ENCODE peak calls at places on chromosome X, in eight cellular contexts. G is MM.1S, E is caudate nucleus, O is EL, Y is pons, D is cardiac muscle cell, C is choroid plexus epithelial cell, U is mammary epithelial cell. R is an unnamed sample.

GRCh38 chrX:72062890-72063289 is 68.8 kb downstream of the RTL5 start:
- DNase-seq in E (no peak), O (no peak), G (no peak), C (peak; percentile 15), Y (no peak), D (no peak), U (no peak), R (no peak)

GRCh38 chrX:123570011-123570590 is 162.8 kb downstream of the THOC2 start:
- DNase-seq in U (peak; percentile 1), C (no peak), E (no peak), G (no peak), O (no peak), Y (no peak), D (no peak), R (no peak)

GRCh38 chrX:135596495-135596894 is 76.0 kb downstream of the INTS6L start:
- DNase-seq in G (peak; percentile 34), U (peak; percentile 25), O (peak; percentile 41), D (peak; percentile 61), Y (peak; percentile 20), E (no peak), C (peak; percentile 39), R (peak; percentile 16)

GRCh38 chrX:17633546-17633945 is 103.7 kb upstream of the SCML1 start:
- DNase-seq in G (no peak), Y (no peak), U (no peak), C (no peak), D (no peak), O (no peak), E (no peak), R (no peak)

GRCh38 chrX:71393919-71394318 is 27.8 kb downstream of the TAF1 start:
- DNase-seq in O (no peak), G (no peak), U (no peak), E (no peak), C (no peak), Y (no peak), D (no peak), R (no peak)

GRCh38 chrX:111376897-111377601 is 34.9 kb downstream of the DCX start:
- DNase-seq in Y (no peak), O (no peak), U (no peak), D (peak; percentile 29), E (no peak), C (no peak), G (no peak), R (no peak)

GRCh38 chrX:14064632-14065432 is 35.1 kb upstream of the GEMIN8 start:
- DNase-seq in G (no peak), U (peak; percentile 35), D (no peak), E (no peak), O (no peak), C (peak; percentile 4), Y (no peak), R (peak; percentile 51)

GRCh38 chrX:2928583-2929434 is at the start of gene ARSD:
- DNase-seq in D (peak; percentile 89), Y (peak; percentile 51), G (no peak), C (peak; percentile 91), E (no peak), O (peak; percentile 86), U (peak; percentile 86), R (peak; percentile 86)

GRCh38 chrX:18938710-18939109 is 45.2 kb downstream of the PHKA2 start:
- DNase-seq in G (no peak), Y (no peak), U (no peak), C (peak; percentile 24), O (no peak), D (no peak), E (no peak), R (peak; percentile 12)

GRCh38 chrX:101693476-101693875 is 33.8 kb upstream of the ARMCX2 start:
- DNase-seq in E (no peak), Y (peak; percentile 2), U (no peak), O (no peak), D (no peak), G (peak; percentile 42), C (no peak), R (no peak)

GRCh38 chrX:10447577-10448214 is 172.7 kb downstream of the MID1 start:
- DNase-seq in E (no peak), U (peak; percentile 47), O (peak; percentile 80), D (no peak), C (peak; percentile 52), G (no peak), Y (no peak), R (peak; percentile 53)

GRCh38 chrX:149092179-149092578 is 412.9 kb downstream of the IDS start:
- DNase-seq in E (no peak), C (no peak), O (no peak), U (no peak), D (no peak), Y (no peak), G (no peak), R (no peak)

GRCh38 chrX:120251471-120252011 is 929 bp downstream of the ZBTB33 start:
- DNase-seq in G (peak; percentile 25), O (peak; percentile 24), U (peak; percentile 9), E (no peak), C (peak; percentile 23), D (peak; percentile 16), Y (peak; percentile 24), R (peak; percentile 18)

GRCh38 chrX:56233682-56234081 is 1.5 kb downstream of the KLF8 start:
- DNase-seq in E (no peak), D (peak; percentile 14), U (peak; percentile 81), G (no peak), C (peak; percentile 3), O (no peak), Y (peak; percentile 4), R (no peak)

GRCh38 chrX:17788439-17788838 is 51.1 kb downstream of the SCML1 start:
- DNase-seq in Y (peak; percentile 4), E (no peak), O (peak; percentile 24), D (peak; percentile 42), U (peak; percentile 8), G (peak; percentile 12), C (peak; percentile 69), R (peak; percentile 16)

GRCh38 chrX:56468441-56468840 is 95.0 kb upstream of the UBQLN2 start:
- DNase-seq in C (no peak), E (no peak), G (no peak), D (no peak), Y (no peak), U (no peak), O (no peak), R (no peak)

GRCh38 chrX:133434197-133434820 is 19.0 kb upstream of the GPC4 start:
- DNase-seq in D (no peak), E (no peak), G (no peak), Y (no peak), C (no peak), U (no peak), O (no peak), R (no peak)

GRCh38 chrX:47351706-47352105 is 18.7 kb upstream of the ZNF157 start:
- DNase-seq in Y (no peak), O (peak; percentile 47), G (no peak), E (no peak), C (peak; percentile 44), D (no peak), U (peak; percentile 7), R (peak; percentile 60)

GRCh38 chrX:115023139-115023538 is 5.7 kb upstream of the IL13RA2 start:
- DNase-seq in U (peak; percentile 90), O (peak; percentile 73), C (peak; percentile 52), G (no peak), D (no peak), E (no peak), Y (no peak), R (peak; percentile 90)

GRCh38 chrX:141904262-141904661 is 568 bp downstream of the MAGEC1 start:
- DNase-seq in C (no peak), U (no peak), Y (no peak), O (no peak), G (no peak), D (no peak), E (no peak), R (no peak)

GRCh38 chrX:123923211-123923610 is 38.3 kb upstream of the STAG2 start:
- DNase-seq in Y (no peak), O (no peak), D (no peak), G (no peak), C (no peak), U (peak; percentile 2), E (no peak), R (no peak)

GRCh38 chrX:135737361-135738071 is 24.1 kb downstream of the CT45A1 start:
- DNase-seq in Y (peak; percentile 5), U (no peak), E (no peak), O (peak; percentile 2), G (peak; percentile 31), D (no peak), C (peak; percentile 23), R (peak; percentile 1)

GRCh38 chrX:155956099-155956498 is 41.4 kb upstream of the IL9R start:
- DNase-seq in Y (no peak), C (no peak), G (no peak), E (no peak), U (no peak), O (no peak), D (no peak), R (no peak)

GRCh38 chrX:19005909-19006308 is 22.0 kb upstream of the PHKA2 start:
- DNase-seq in O (no peak), U (no peak), Y (no peak), E (no peak), C (no peak), D (no peak), G (no peak), R (no peak)

GRCh38 chrX:108257556-108257955 is 166.0 kb downstream of the ATG4A start:
- DNase-seq in C (no peak), Y (no peak), U (no peak), E (no peak), G (no peak), O (no peak), D (no peak), R (no peak)

GRCh38 chrX:124217289-124218251 is 114.9 kb upstream of the TEX13D start:
- DNase-seq in G (peak; percentile 55), U (peak; percentile 83), C (no peak), E (no peak), Y (peak; percentile 76), D (no peak), O (peak; percentile 67), R (no peak)

GRCh38 chrX:119636419-119636818 is 30.2 kb upstream of the NKRF start:
- DNase-seq in G (no peak), D (no peak), E (no peak), O (no peak), U (no peak), C (no peak), Y (no peak), R (no peak)

GRCh38 chrX:115696039-115696438 is 135.1 kb downstream of the PLS3 start:
- DNase-seq in O (no peak), U (no peak), Y (no peak), E (no peak), D (no peak), C (no peak), G (no peak), R (no peak)

GRCh38 chrX:2689773-2690666 is 1.1 kb upstream of the CD99 start:
- DNase-seq in G (no peak), O (no peak), E (no peak), C (no peak), Y (no peak), U (no peak), D (no peak), R (no peak)

GRCh38 chrX:153520286-153520917 is 3.0 kb downstream of the ATP2B3 start:
- DNase-seq in G (no peak), Y (no peak), U (no peak), E (no peak), C (no peak), O (no peak), D (no peak), R (no peak)

GRCh38 chrX:120456973-120457372 is 12.1 kb downstream of the LAMP2 start:
- DNase-seq in G (peak; percentile 82), D (no peak), U (peak; percentile 64), E (no peak), C (peak; percentile 33), Y (no peak), O (peak; percentile 65), R (peak; percentile 21)

GRCh38 chrX:130028196-130028595 is 45.8 kb downstream of the BCORL1 start:
- DNase-seq in O (peak; percentile 18), E (no peak), C (peak; percentile 66), U (peak; percentile 3), D (peak; percentile 29), Y (no peak), G (peak; percentile 45), R (peak; percentile 39)

GRCh38 chrX:50736651-50737050 is 77.3 kb downstream of the SHROOM4 start:
- DNase-seq in E (no peak), Y (no peak), O (no peak), G (no peak), C (no peak), U (no peak), D (no peak), R (no peak)

GRCh38 chrX:6681469-6681868 is 146.6 kb upstream of the VCX3A start:
- DNase-seq in D (no peak), U (no peak), Y (no peak), O (no peak), E (no peak), C (no peak), G (no peak), R (no peak)